ENCODE peak calls at places on chromosomes 12 and 14, in seven cellular contexts. Y is fibroblast of lung, W is colonic mucosa, F is astrocyte, D is mammary epithelial cell, U is IMR-90, P is HCT116. E is an unnamed sample.

GRCh38 chr14:20469890-20470858 is 968 bp downstream of the PNP start:
- DNase-seq in P (peak), F (peak), U (peak), W (peak), D (peak), Y (peak), E (peak)

GRCh38 chr12:65891987-65892481 is 67.8 kb downstream of the HMGA2 start:
- DNase-seq in D (peak), U (peak), Y (peak), W (peak), F (peak), P (peak), E (peak)

GRCh38 chr12:14417717-14418116 is 52.2 kb downstream of the ATF7IP start:
- DNase-seq in Y (peak), D (peak), W (peak), U (peak), F (peak), P (no peak), E (no peak)

GRCh38 chr12:52630104-52630500 is 11.7 kb upstream of the KRT73 start:
- DNase-seq in D (no peak), Y (no peak), U (no peak), P (no peak), F (no peak), W (no peak), E (no peak)

GRCh38 chr12:76628745-76629144 is 69.2 kb upstream of the OSBPL8 start:
- DNase-seq in F (peak), P (no peak), W (no peak), U (no peak), Y (peak), D (no peak), E (no peak)

GRCh38 chr14:61470261-61470953 is 149.0 kb downstream of the PRKCH start:
- DNase-seq in W (peak), D (peak), Y (peak), U (peak), F (peak), P (no peak), E (no peak)

GRCh38 chr12:93181396-93181965 is 196.2 kb upstream of the NUDT4 start:
- DNase-seq in D (no peak), W (no peak), U (no peak), P (no peak), Y (peak), F (peak), E (no peak)

GRCh38 chr14:38721822-38722431 is 381.1 kb downstream of the SEC23A start:
- DNase-seq in P (peak), W (peak), U (peak), Y (peak), F (peak), D (peak), E (no peak)

GRCh38 chr12:48631071-48631470 is 51.0 kb downstream of the KANSL2 start:
- DNase-seq in F (no peak), Y (no peak), U (no peak), W (no peak), P (no peak), D (no peak), E (no peak)

GRCh38 chr14:52150162-52150561 is 81.3 kb upstream of the NID2 start:
- DNase-seq in F (no peak), W (no peak), Y (no peak), P (no peak), U (no peak), D (no peak), E (no peak)

GRCh38 chr14:55237999-55238680 is 33.1 kb upstream of the FBXO34 start:
- DNase-seq in Y (no peak), W (no peak), P (no peak), F (no peak), D (no peak), U (no peak), E (no peak)

GRCh38 chr12:100154472-100155247 is 12.0 kb upstream of the BLTP3B start:
- DNase-seq in Y (peak), F (no peak), P (peak), W (peak), U (peak), D (peak), E (peak)

GRCh38 chr14:27686137-27686536 is 1080.5 kb upstream of the FOXG1 start:
- DNase-seq in U (no peak), W (no peak), F (no peak), Y (no peak), P (no peak), D (no peak), E (no peak)

GRCh38 chr12:109773384-109774011 is 59.7 kb downstream of the TRPV4 start:
- DNase-seq in W (peak), U (no peak), D (peak), F (no peak), P (no peak), Y (no peak), E (peak)

GRCh38 chr14:68924392-68925158 is 54.5 kb downstream of the ACTN1 start:
- DNase-seq in P (no peak), W (no peak), Y (peak), U (no peak), F (no peak), D (no peak), E (no peak)

GRCh38 chr12:29616664-29617409 is 119.4 kb upstream of the OVCH1 start:
- DNase-seq in W (no peak), U (peak), F (peak), P (peak), D (peak), Y (peak), E (no peak)

GRCh38 chr14:100131181-100131580 is 28.3 kb downstream of the DEGS2 start:
- DNase-seq in Y (no peak), F (no peak), P (no peak), D (no peak), U (no peak), W (peak), E (no peak)

GRCh38 chr12:56042430-56043203 is 899 bp downstream of the RPS26 start:
- DNase-seq in D (no peak), F (no peak), W (peak), P (no peak), U (no peak), Y (no peak), E (no peak)

GRCh38 chr12:49126852-49127763 is 4.1 kb downstream of the TUBA1B start:
- DNase-seq in P (no peak), U (no peak), Y (no peak), F (no peak), D (no peak), W (no peak), E (no peak)

GRCh38 chr12:50924439-50925341 is 27.7 kb upstream of the HIGD1C start:
- DNase-seq in F (peak), Y (peak), W (peak), D (peak), U (peak), P (peak), E (peak)

GRCh38 chr12:25699454-25699853 is 146.4 kb upstream of the LMNTD1 start:
- DNase-seq in P (no peak), D (peak), U (peak), W (no peak), F (no peak), Y (peak), E (no peak)

GRCh38 chr14:57746563-57746962 is 119.3 kb downstream of the SLC35F4 start:
- DNase-seq in U (no peak), W (no peak), F (no peak), D (no peak), P (no peak), Y (peak), E (no peak)

GRCh38 chr14:57747036-57747435 is 118.9 kb downstream of the SLC35F4 start:
- DNase-seq in W (peak), F (peak), Y (peak), D (peak), P (peak), U (no peak), E (no peak)

GRCh38 chr14:57748279-57748678 is 117.6 kb downstream of the SLC35F4 start:
- DNase-seq in F (no peak), D (peak), U (no peak), W (no peak), P (no peak), Y (no peak), E (no peak)

GRCh38 chr14:57751400-57751799 is 114.5 kb downstream of the SLC35F4 start:
- DNase-seq in D (no peak), P (no peak), U (no peak), Y (no peak), F (no peak), W (no peak), E (no peak)

GRCh38 chr14:57749267-57749666 is 116.6 kb downstream of the SLC35F4 start:
- DNase-seq in Y (peak), W (no peak), U (no peak), P (no peak), D (peak), F (peak), E (no peak)
- H3K9ac ChIP-seq in Y (no peak), W (no peak), U (no peak), P (no peak), D (no peak), F (no peak), E (no peak)

GRCh38 chr14:75283884-75284563 is 5.4 kb downstream of the FOS start:
- DNase-seq in W (no peak), F (peak), D (peak), U (peak), P (no peak), Y (peak), E (no peak)
- H3K9ac ChIP-seq in W (peak), F (no peak), D (no peak), U (no peak), P (no peak), Y (no peak), E (no peak)

GRCh38 chr12:123099556-123100192 is 51.2 kb downstream of the PITPNM2 start:
- DNase-seq in D (no peak), Y (no peak), F (no peak), U (no peak), P (no peak), W (no peak), E (no peak)

GRCh38 chr12:123096159-123096558 is 54.7 kb downstream of the PITPNM2 start:
- DNase-seq in P (no peak), D (no peak), U (no peak), F (no peak), Y (peak), W (no peak), E (no peak)

GRCh38 chr12:123097521-123098084 is 53.3 kb downstream of the PITPNM2 start:
- DNase-seq in F (no peak), D (no peak), P (no peak), W (peak), Y (no peak), U (no peak), E (no peak)

GRCh38 chr12:123100882-123101281 is 50.0 kb downstream of the PITPNM2 start:
- DNase-seq in F (no peak), W (no peak), P (no peak), Y (no peak), D (no peak), U (no peak), E (no peak)

DNA sequence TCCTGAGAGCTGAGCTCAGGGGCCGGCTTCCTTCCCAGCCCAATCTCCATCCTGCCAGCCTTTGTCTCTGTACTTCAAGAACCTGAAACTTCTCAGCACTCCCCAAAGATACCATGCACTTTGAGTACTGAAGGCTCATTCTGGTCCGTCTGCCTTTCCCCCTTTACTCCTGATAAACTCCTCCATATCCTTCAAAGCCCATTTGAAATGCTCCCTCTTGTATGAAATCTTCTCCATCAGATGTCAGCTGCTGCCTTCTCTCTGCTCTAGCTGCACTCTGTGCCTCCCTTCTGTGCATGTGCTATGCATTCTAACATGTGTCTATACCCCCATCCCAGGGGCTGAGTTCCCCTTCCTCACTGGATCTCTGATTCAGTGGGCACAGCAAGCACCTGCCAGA is 52.1 kb downstream of the PITPNM2 start:
- DNase-seq in Y (no peak), P (no peak), F (no peak), W (no peak), U (no peak), D (no peak), E (no peak)
- H3K9ac ChIP-seq in Y (no peak), P (no peak), F (no peak), W (no peak), U (no peak), D (no peak), E (no peak)

DNA sequence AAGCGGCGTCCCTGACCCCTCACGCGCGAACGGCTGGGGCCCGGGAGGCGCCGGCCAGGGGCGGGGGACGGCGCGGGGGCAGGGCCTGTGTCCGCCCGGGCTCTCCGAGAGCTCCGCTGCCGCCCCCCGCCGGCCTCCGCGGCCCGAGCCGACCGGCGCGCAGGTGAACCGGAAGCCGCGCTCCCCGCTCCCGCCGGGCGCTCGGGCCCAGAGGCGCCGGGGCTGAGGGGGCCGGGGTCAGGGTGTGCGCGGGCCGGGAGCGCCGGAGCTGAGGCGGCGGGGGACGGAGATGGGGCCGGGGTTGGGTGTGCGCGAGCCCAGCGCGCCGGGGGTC is 403 bp downstream of the HIP1R start:
- DNase-seq in W (no peak), Y (no peak), D (no peak), F (no peak), U (no peak), P (no peak), E (peak)
- H3K9ac ChIP-seq in W (peak), Y (peak), D (peak), F (peak), U (peak), P (peak), E (no peak)

GRCh38 chr12:15729097-15729496 is 60.1 kb downstream of the EPS8 start:
- DNase-seq in P (no peak), F (no peak), U (no peak), W (no peak), Y (no peak), D (no peak), E (no peak)

GRCh38 chr12:15726029-15726756 is 63.0 kb downstream of the EPS8 start:
- DNase-seq in F (no peak), P (no peak), Y (no peak), U (no peak), D (no peak), W (no peak), E (no peak)

GRCh38 chr12:15726757-15727112 is 62.5 kb downstream of the EPS8 start:
- DNase-seq in U (no peak), Y (no peak), W (no peak), P (no peak), F (no peak), D (no peak), E (no peak)

GRCh38 chr12:15731940-15732339 is 57.2 kb downstream of the EPS8 start:
- DNase-seq in Y (no peak), P (no peak), W (no peak), F (no peak), D (no peak), U (no peak), E (no peak)

GRCh38 chr12:15728118-15728598 is 61.0 kb downstream of the EPS8 start:
- DNase-seq in Y (peak), U (peak), P (peak), W (peak), D (peak), F (peak), E (no peak)
- H3K9ac ChIP-seq in Y (no peak), U (no peak), P (no peak), W (no peak), D (no peak), F (peak), E (no peak)